ENCODE peak calls at places on chromosomes 7 and 10, in eight cellular contexts. V is upper lobe of right lung, O is kidney, N is astrocyte of the spinal cord, G is A549, K is lower leg skin, W is Caco-2, R is psoas muscle. D is an unnamed sample.

GRCh38 chr7:87316846-87317545 is 28.5 kb upstream of the CROT start:
- DNase-seq in V (no peak), O (no peak), N (peak; percentile 70), G (peak; percentile 14), K (no peak), W (no peak), R (no peak), D (peak; percentile 77)

GRCh38 chr10:33229252-33229943 is 105.1 kb downstream of the NRP1 start:
- DNase-seq in V (no peak), O (no peak), N (peak; percentile 69), G (no peak), K (no peak), W (no peak), R (no peak), D (no peak)

GRCh38 chr7:73718905-73719805 is at the start of gene STX1A:
- DNase-seq in V (peak; percentile 87), O (peak; percentile 91), N (peak; percentile 70), G (no peak), K (no peak), W (peak; percentile 79), R (peak; percentile 86), D (no peak)

GRCh38 chr10:129952771-129953489 is 11.1 kb downstream of the EBF3 start:
- DNase-seq in V (no peak), O (no peak), N (no peak), G (no peak), K (peak; percentile 56), W (no peak), R (no peak), D (no peak)

GRCh38 chr10:98238391-98238790 is 29.6 kb downstream of the LOXL4 start:
- DNase-seq in V (no peak), O (no peak), N (no peak), G (no peak), K (no peak), W (no peak), R (no peak), D (no peak)

GRCh38 chr10:79073784-79074432 is 5.1 kb downstream of the ZMIZ1 start:
- DNase-seq in V (peak; percentile 79), O (peak; percentile 87), N (peak; percentile 50), G (no peak), K (peak; percentile 94), W (no peak), R (peak; percentile 73), D (no peak)

GRCh38 chr7:92226981-92227380 is 18.7 kb downstream of the KRIT1 start:
- DNase-seq in V (no peak), O (no peak), N (no peak), G (no peak), K (no peak), W (no peak), R (no peak), D (no peak)

GRCh38 chr7:123715198-123715597 is 33.6 kb downstream of the WASL start:
- DNase-seq in V (no peak), O (no peak), N (no peak), G (no peak), K (no peak), W (no peak), R (no peak), D (no peak)

GRCh38 chr7:80127412-80128150 is 7.0 kb upstream of the GNAI1 start:
- DNase-seq in V (no peak), O (no peak), N (no peak), G (no peak), K (no peak), W (no peak), R (no peak), D (no peak)

GRCh38 chr10:113690749-113691148 is 11.0 kb downstream of the CASP7 start:
- DNase-seq in V (no peak), O (no peak), N (no peak), G (no peak), K (no peak), W (no peak), R (no peak), D (no peak)

GRCh38 chr10:63430091-63430998 is 35.4 kb downstream of the JMJD1C start:
- DNase-seq in V (no peak), O (no peak), N (peak; percentile 65), G (no peak), K (no peak), W (no peak), R (no peak), D (no peak)

GRCh38 chr7:116271161-116271979 is 61.0 kb downstream of the TES start:
- DNase-seq in V (no peak), O (no peak), N (peak; percentile 39), G (no peak), K (no peak), W (no peak), R (no peak), D (peak; percentile 26)

GRCh38 chr10:13788701-13789447 is 202.1 kb downstream of the PRPF18 start:
- DNase-seq in V (no peak), O (no peak), N (peak; percentile 57), G (no peak), K (peak; percentile 92), W (no peak), R (peak; percentile 80), D (no peak)

GRCh38 chr7:2757904-2758672 is 70.1 kb downstream of the AMZ1 start:
- DNase-seq in V (peak; percentile 72), O (no peak), N (peak; percentile 99), G (peak; percentile 72), K (no peak), W (peak; percentile 84), R (no peak), D (peak; percentile 96)

GRCh38 chr10:62183442-62183841 is 85.2 kb downstream of the RTKN2 start:
- DNase-seq in V (no peak), O (no peak), N (no peak), G (no peak), K (no peak), W (no peak), R (no peak), D (no peak)

GRCh38 chr10:1133495-1134045 is 77.4 kb downstream of the WDR37 start:
- DNase-seq in V (no peak), O (no peak), N (no peak), G (no peak), K (no peak), W (no peak), R (no peak), D (no peak)

GRCh38 chr10:45100429-45100828 is 99.7 kb downstream of the ZNF22 start:
- DNase-seq in V (no peak), O (no peak), N (no peak), G (no peak), K (no peak), W (no peak), R (no peak), D (no peak)

GRCh38 chr7:2938514-2939192 is 94.5 kb upstream of the GNA12 start:
- DNase-seq in V (peak; percentile 49), O (peak; percentile 71), N (no peak), G (no peak), K (peak; percentile 82), W (peak; percentile 30), R (no peak), D (no peak)

GRCh38 chr7:13560441-13560840 is 429.0 kb downstream of the ETV1 start:
- DNase-seq in V (no peak), O (no peak), N (peak; percentile 50), G (no peak), K (no peak), W (no peak), R (no peak), D (no peak)

GRCh38 chr7:29620531-29620930 is 56.9 kb downstream of the PRR15 start:
- DNase-seq in V (no peak), O (no peak), N (no peak), G (no peak), K (no peak), W (no peak), R (no peak), D (no peak)

DNA sequence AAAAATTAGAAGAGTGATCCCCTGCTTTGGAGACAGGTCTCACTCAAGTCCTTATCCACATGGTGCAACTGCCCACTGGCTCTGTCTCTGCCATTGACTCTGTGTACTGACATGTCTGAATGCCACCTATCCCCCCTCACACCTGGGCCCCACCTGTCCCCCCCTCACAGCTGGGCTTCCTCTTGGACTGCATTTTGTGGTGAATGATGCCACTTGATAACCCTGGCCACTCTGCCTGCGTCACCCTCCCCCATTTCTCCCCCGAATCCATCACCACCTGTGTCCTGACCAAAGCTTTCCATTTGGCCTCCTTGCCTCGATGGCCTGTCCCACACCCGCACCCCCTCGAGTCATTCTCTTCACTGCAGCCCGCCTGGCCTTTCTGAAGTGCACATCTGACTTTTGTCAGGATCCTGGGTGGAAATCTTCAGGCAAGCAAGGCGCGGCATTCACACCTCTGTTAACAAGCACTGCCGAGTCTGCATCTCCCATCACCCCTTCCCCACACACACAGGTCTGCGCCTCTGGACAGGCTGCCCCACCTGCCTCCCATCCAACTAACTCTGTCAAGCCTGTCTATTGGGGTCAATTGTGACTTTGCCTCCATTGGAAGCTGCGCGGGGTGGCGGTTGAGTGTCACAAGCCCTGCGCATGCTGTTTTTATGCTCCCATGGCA is 175.3 kb upstream of the KLF14 start:
- DNase-seq in V (no peak), O (no peak), N (no peak), G (no peak), K (peak; percentile 84), W (no peak), R (no peak), D (no peak)
- H3K4me3 ChIP-seq in V (peak overlapping the region; percentile 55), O (no peak overlapping the region), N (peak overlapping the region; percentile 62), G (peak overlapping the region; percentile 62), K (no peak overlapping the region), W (no peak overlapping the region), R (peak overlapping the region; percentile 70), D (peak overlapping the region; percentile 86)

GRCh38 chr7:1709900-1710299 is 39.8 kb downstream of the ELFN1 start:
- DNase-seq in V (no peak), O (no peak), N (no peak), G (no peak), K (no peak), W (no peak), R (no peak), D (no peak)
- TF ChIP-seq CTCF in V (peak; percentile 33), O (no peak), N (peak; percentile 33), G (peak; percentile 15), K (no peak), W (peak; percentile 33), R (peak; percentile 22), D (peak; percentile 4)

DNA sequence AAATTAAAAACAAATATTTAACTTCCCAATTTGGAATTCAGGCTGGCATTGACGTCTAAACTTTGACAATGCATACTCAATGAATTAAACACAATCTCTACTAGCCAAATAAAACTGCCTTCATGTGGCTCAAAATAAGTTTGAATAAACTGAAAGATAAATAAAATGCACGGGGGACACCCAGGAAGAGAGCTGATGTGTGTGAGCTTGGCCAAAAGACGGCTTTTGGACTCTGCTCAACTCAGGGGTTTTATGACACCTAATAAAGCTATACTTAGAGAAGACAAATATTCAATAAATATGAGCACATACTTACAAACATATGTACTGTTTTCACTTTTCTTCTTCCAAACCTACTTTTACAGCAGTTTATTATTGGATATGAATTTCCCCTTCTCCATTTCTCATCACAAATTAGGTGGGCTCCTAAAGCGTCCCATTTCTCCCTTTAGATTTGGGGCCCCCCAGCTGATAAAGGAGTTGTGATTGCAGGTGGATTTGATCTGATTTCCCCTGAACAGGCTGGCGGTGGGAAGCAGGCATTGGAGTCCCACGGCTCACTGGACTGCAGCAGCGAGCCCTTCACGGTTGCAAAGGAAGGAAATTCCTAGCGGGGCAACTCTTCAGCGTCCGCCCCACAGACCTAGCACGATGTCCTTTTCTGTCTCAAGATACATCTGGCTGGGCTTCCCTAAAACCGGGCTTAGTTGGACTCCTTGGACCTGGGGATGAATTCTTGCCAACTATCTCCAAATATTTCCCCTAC is 79.6 kb downstream of the INSIG1 start:
- DNase-seq in V (no peak), O (peak; percentile 36), N (no peak), G (no peak), K (no peak), W (no peak), R (no peak), D (no peak)
- H3K4me3 ChIP-seq in V (peak overlapping the region; percentile 15), O (no peak overlapping the region), N (no peak overlapping the region), G (peak overlapping the region; percentile 32), K (no peak overlapping the region), W (peak overlapping the region; percentile 19), R (peak overlapping the region; percentile 25), D (peak overlapping the region; percentile 18)

GRCh38 chr7:111098011-111098925 is 7.3 kb downstream of the LRRN3 start:
- DNase-seq in V (no peak), O (no peak), N (peak; percentile 64), G (no peak), K (no peak), W (no peak), R (peak; percentile 47), D (no peak)
- TF ChIP-seq CTCF in V (peak; percentile 72), O (peak; percentile 56), N (peak; percentile 79), G (peak; percentile 70), K (no peak), W (peak; percentile 54), R (peak; percentile 65), D (peak; percentile 67)